ENCODE peak calls at places on chromosome 17, in four cellular contexts. One of them, this sample, is unnamed.

GRCh38 chr17:43732961-43733360 is 25.6 kb downstream of the SOST start:
- DNase-seq in mesenchymal stem cell: peak; percentile 79
- DNase-seq in left ventricle myocardium inferior: no peak
- DNase-seq in breast epithelium: no peak
- DNase-seq in this sample: no peak

GRCh38 chr17:74332017-74332650 is 6.1 kb downstream of the KIF19 start:
- DNase-seq in mesenchymal stem cell: no peak
- DNase-seq in left ventricle myocardium inferior: no peak
- DNase-seq in breast epithelium: no peak
- DNase-seq in this sample: no peak

GRCh38 chr17:31595666-31596381 is 204.3 kb downstream of the RAB11FIP4 start:
- DNase-seq in mesenchymal stem cell: no peak
- DNase-seq in left ventricle myocardium inferior: no peak
- DNase-seq in breast epithelium: no peak
- DNase-seq in this sample: peak; percentile 61

GRCh38 chr17:41416478-41416877 is 7.9 kb downstream of the KRT37 start:
- DNase-seq in mesenchymal stem cell: peak; percentile 29
- DNase-seq in left ventricle myocardium inferior: no peak
- DNase-seq in breast epithelium: no peak
- DNase-seq in this sample: no peak

GRCh38 chr17:2634361-2634960 is 41.0 kb downstream of the PAFAH1B1 start:
- DNase-seq in mesenchymal stem cell: peak; percentile 38
- DNase-seq in left ventricle myocardium inferior: no peak
- DNase-seq in breast epithelium: no peak
- DNase-seq in this sample: no peak

GRCh38 chr17:73316919-73317505 is 5.2 kb upstream of the CDC42EP4 start:
- DNase-seq in mesenchymal stem cell: no peak
- DNase-seq in left ventricle myocardium inferior: no peak
- DNase-seq in breast epithelium: no peak
- DNase-seq in this sample: no peak

GRCh38 chr17:29154516-29155234 is 25.5 kb downstream of the MYO18A start:
- DNase-seq in mesenchymal stem cell: no peak
- DNase-seq in left ventricle myocardium inferior: peak; percentile 56
- DNase-seq in breast epithelium: peak; percentile 58
- DNase-seq in this sample: no peak

GRCh38 chr17:1953866-1954265 is 71.3 kb downstream of the RTN4RL1 start:
- DNase-seq in mesenchymal stem cell: no peak
- DNase-seq in left ventricle myocardium inferior: no peak
- DNase-seq in breast epithelium: no peak
- DNase-seq in this sample: no peak

GRCh38 chr17:29124135-29124930 is 55.9 kb downstream of the MYO18A start:
- DNase-seq in mesenchymal stem cell: peak; percentile 84
- DNase-seq in left ventricle myocardium inferior: no peak
- DNase-seq in breast epithelium: no peak
- DNase-seq in this sample: no peak

GRCh38 chr17:80047176-80047575 is 10.7 kb downstream of the CCDC40 start:
- DNase-seq in mesenchymal stem cell: no peak
- DNase-seq in left ventricle myocardium inferior: no peak
- DNase-seq in breast epithelium: no peak
- DNase-seq in this sample: no peak

GRCh38 chr17:81248649-81249048 is 9.5 kb downstream of the NDUFAF8 start:
- DNase-seq in mesenchymal stem cell: no peak
- DNase-seq in left ventricle myocardium inferior: no peak
- DNase-seq in breast epithelium: no peak
- DNase-seq in this sample: no peak

GRCh38 chr17:384622-385194 is 32.1 kb upstream of the RPH3AL start:
- DNase-seq in mesenchymal stem cell: no peak
- DNase-seq in left ventricle myocardium inferior: no peak
- DNase-seq in breast epithelium: no peak
- DNase-seq in this sample: no peak

GRCh38 chr17:7293821-7294613 is 422 bp downstream of the YBX2 start:
- DNase-seq in mesenchymal stem cell: no peak
- DNase-seq in left ventricle myocardium inferior: no peak
- DNase-seq in breast epithelium: no peak
- DNase-seq in this sample: no peak

GRCh38 chr17:7655541-7655840 is 4.8 kb downstream of the ATP1B2 start:
- DNase-seq in mesenchymal stem cell: no peak
- DNase-seq in left ventricle myocardium inferior: no peak
- DNase-seq in breast epithelium: no peak
- DNase-seq in this sample: no peak

GRCh38 chr17:40872416-40872815 is 5.4 kb upstream of the KRT12 start:
- DNase-seq in mesenchymal stem cell: no peak
- DNase-seq in left ventricle myocardium inferior: no peak
- DNase-seq in breast epithelium: no peak
- DNase-seq in this sample: no peak

GRCh38 chr17:10745231-10745630 is 15.4 kb upstream of the TMEM220 start:
- DNase-seq in mesenchymal stem cell: peak; percentile 24
- DNase-seq in left ventricle myocardium inferior: no peak
- DNase-seq in breast epithelium: no peak
- DNase-seq in this sample: no peak

GRCh38 chr17:78239489-78239931 is 8.1 kb downstream of the TMEM235 start:
- DNase-seq in mesenchymal stem cell: no peak
- DNase-seq in left ventricle myocardium inferior: no peak
- DNase-seq in breast epithelium: no peak
- DNase-seq in this sample: peak; percentile 79

GRCh38 chr17:8163978-8164814 is 1.4 kb upstream of the VAMP2 start:
- DNase-seq in mesenchymal stem cell: peak; percentile 66
- DNase-seq in left ventricle myocardium inferior: peak; percentile 86
- DNase-seq in breast epithelium: peak; percentile 82
- DNase-seq in this sample: peak; percentile 94

GRCh38 chr17:72120878-72121163 is at the start of gene SOX9:
- DNase-seq in mesenchymal stem cell: peak; percentile 95
- DNase-seq in left ventricle myocardium inferior: peak; percentile 89
- DNase-seq in breast epithelium: peak; percentile 97
- DNase-seq in this sample: no peak

GRCh38 chr17:2950846-2951245 is 112.6 kb downstream of the OR1D5 start:
- DNase-seq in mesenchymal stem cell: no peak
- DNase-seq in left ventricle myocardium inferior: no peak
- DNase-seq in breast epithelium: no peak
- DNase-seq in this sample: peak; percentile 46

GRCh38 chr17:44585315-44585714 is 28.0 kb downstream of the FZD2 start:
- DNase-seq in mesenchymal stem cell: no peak
- DNase-seq in left ventricle myocardium inferior: no peak
- DNase-seq in breast epithelium: no peak
- DNase-seq in this sample: no peak

GRCh38 chr17:76272541-76273434 is 7.6 kb downstream of the UBALD2 start:
- DNase-seq in mesenchymal stem cell: peak; percentile 52
- DNase-seq in left ventricle myocardium inferior: no peak
- DNase-seq in breast epithelium: no peak
- DNase-seq in this sample: peak; percentile 84

GRCh38 chr17:78892062-78892456 is 10.9 kb downstream of the CEP295NL start:
- DNase-seq in mesenchymal stem cell: no peak
- DNase-seq in left ventricle myocardium inferior: no peak
- DNase-seq in breast epithelium: no peak
- DNase-seq in this sample: no peak

GRCh38 chr17:80316431-80316830 is 55.8 kb downstream of the RNF213 start:
- DNase-seq in mesenchymal stem cell: no peak
- DNase-seq in left ventricle myocardium inferior: no peak
- DNase-seq in breast epithelium: no peak
- DNase-seq in this sample: peak; percentile 52

GRCh38 chr17:75507712-75508111 is 7.6 kb downstream of the CASKIN2 start:
- DNase-seq in mesenchymal stem cell: no peak
- DNase-seq in left ventricle myocardium inferior: no peak
- DNase-seq in breast epithelium: no peak
- DNase-seq in this sample: no peak

GRCh38 chr17:9948967-9949366 is 43.9 kb upstream of the RCVRN start:
- DNase-seq in mesenchymal stem cell: no peak
- DNase-seq in left ventricle myocardium inferior: no peak
- DNase-seq in breast epithelium: no peak
- DNase-seq in this sample: no peak

DNA sequence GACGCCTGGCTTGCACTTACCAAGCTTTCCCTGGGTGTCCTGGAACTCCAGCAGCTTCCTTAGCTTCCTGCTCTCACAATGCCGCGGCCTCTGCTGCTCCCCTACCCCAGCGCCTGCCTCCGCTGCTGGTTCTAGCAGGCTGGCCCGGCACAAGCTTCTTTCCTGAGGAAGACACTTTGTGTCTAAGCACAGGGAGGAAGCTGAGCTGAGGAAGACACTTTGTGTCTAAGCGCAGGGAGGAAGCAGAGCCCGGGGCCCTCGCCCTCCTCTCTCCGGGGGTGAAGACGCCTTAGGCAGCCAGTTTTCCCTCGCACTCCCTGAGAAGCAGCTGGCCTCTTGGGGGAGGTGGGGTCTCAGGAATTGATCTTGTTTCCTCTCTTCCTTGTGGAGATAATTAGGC is 64.9 kb downstream of the PLD6 start:
- DNase-seq in mesenchymal stem cell: no peak
- DNase-seq in left ventricle myocardium inferior: no peak
- DNase-seq in breast epithelium: no peak
- DNase-seq in this sample: no peak
- H3K27ac ChIP-seq in mesenchymal stem cell: peak overlapping the region; percentile 8
- H3K27ac ChIP-seq in left ventricle myocardium inferior: peak overlapping the region; percentile 62
- H3K27ac ChIP-seq in breast epithelium: peak overlapping the region; percentile 52
- H3K27ac ChIP-seq in this sample: no peak overlapping the region

GRCh38 chr17:63999680-64000531 is 1.8 kb downstream of the PRR29 start:
- DNase-seq in mesenchymal stem cell: no peak
- DNase-seq in left ventricle myocardium inferior: no peak
- DNase-seq in breast epithelium: no peak
- DNase-seq in this sample: peak; percentile 75
- H3K4me1 ChIP-seq in mesenchymal stem cell: peaks cover 12% of the 10 kb centered on the region
- H3K4me1 ChIP-seq in left ventricle myocardium inferior: peaks cover 53% of the 10 kb centered on the region
- H3K4me1 ChIP-seq in breast epithelium: no peaks in the 10 kb centered on the region
- H3K4me1 ChIP-seq in this sample: peaks cover 41% of the 10 kb centered on the region

DNA sequence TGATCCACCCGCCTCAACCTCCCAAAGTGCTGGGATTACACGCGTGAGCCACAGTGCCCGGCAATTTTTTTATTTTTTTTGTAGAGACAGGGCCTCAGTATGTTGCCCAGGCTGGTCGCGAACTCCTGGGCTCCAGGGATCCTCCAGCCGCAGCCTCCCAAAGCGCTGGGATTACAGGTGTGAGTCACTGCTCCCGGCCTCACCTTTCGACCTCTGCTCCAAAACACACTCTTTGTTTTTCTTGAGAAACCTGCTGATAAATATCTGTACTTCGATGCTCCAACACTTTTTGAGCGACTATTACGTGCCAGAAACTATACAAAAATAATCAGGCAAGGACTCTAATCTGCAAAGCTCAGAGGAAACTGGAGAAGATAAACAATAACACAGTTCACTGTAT is 1.0 kb downstream of the MED1 start:
- DNase-seq in mesenchymal stem cell: no peak
- DNase-seq in left ventricle myocardium inferior: no peak
- DNase-seq in breast epithelium: no peak
- DNase-seq in this sample: no peak
- H3K27ac ChIP-seq in mesenchymal stem cell: no peak overlapping the region
- H3K27ac ChIP-seq in left ventricle myocardium inferior: no peak overlapping the region
- H3K27ac ChIP-seq in breast epithelium: no peak overlapping the region
- H3K27ac ChIP-seq in this sample: no peak overlapping the region

GRCh38 chr17:82266142-82266541 is 7.4 kb downstream of the CSNK1D start:
- DNase-seq in mesenchymal stem cell: no peak
- DNase-seq in left ventricle myocardium inferior: no peak
- DNase-seq in breast epithelium: no peak
- DNase-seq in this sample: no peak

GRCh38 chr17:82270651-82271050 is 2.8 kb downstream of the CSNK1D start:
- DNase-seq in mesenchymal stem cell: no peak
- DNase-seq in left ventricle myocardium inferior: no peak
- DNase-seq in breast epithelium: no peak
- DNase-seq in this sample: peak; percentile 65

GRCh38 chr17:82269138-82269881 is 4.2 kb downstream of the CSNK1D start:
- DNase-seq in mesenchymal stem cell: no peak
- DNase-seq in left ventricle myocardium inferior: no peak
- DNase-seq in breast epithelium: no peak
- DNase-seq in this sample: peak; percentile 66

GRCh38 chr17:82269882-82270500 is 3.5 kb downstream of the CSNK1D start:
- DNase-seq in mesenchymal stem cell: no peak
- DNase-seq in left ventricle myocardium inferior: no peak
- DNase-seq in breast epithelium: no peak
- DNase-seq in this sample: peak; percentile 70

GRCh38 chr17:82267575-82268379 is 5.7 kb downstream of the CSNK1D start:
- DNase-seq in mesenchymal stem cell: peak; percentile 98
- DNase-seq in left ventricle myocardium inferior: peak; percentile 94
- DNase-seq in breast epithelium: peak; percentile 92
- DNase-seq in this sample: peak; percentile 86
- H3K4me1 ChIP-seq in mesenchymal stem cell: peaks cover 44% of the 10 kb centered on the region
- H3K4me1 ChIP-seq in left ventricle myocardium inferior: peaks cover 73% of the 10 kb centered on the region
- H3K4me1 ChIP-seq in breast epithelium: peaks cover 34% of the 10 kb centered on the region
- H3K4me1 ChIP-seq in this sample: peaks cover 85% of the 10 kb centered on the region

GRCh38 chr17:57868007-57868774 is 18.3 kb upstream of the MRPS23 start:
- DNase-seq in mesenchymal stem cell: peak; percentile 90
- DNase-seq in left ventricle myocardium inferior: peak; percentile 80
- DNase-seq in breast epithelium: peak; percentile 81
- DNase-seq in this sample: peak; percentile 86

GRCh38 chr17:57866723-57867122 is 16.9 kb upstream of the MRPS23 start:
- DNase-seq in mesenchymal stem cell: no peak
- DNase-seq in left ventricle myocardium inferior: no peak
- DNase-seq in breast epithelium: no peak
- DNase-seq in this sample: no peak

GRCh38 chr17:57866319-57866718 is 16.5 kb upstream of the MRPS23 start:
- DNase-seq in mesenchymal stem cell: no peak
- DNase-seq in left ventricle myocardium inferior: no peak
- DNase-seq in breast epithelium: no peak
- DNase-seq in this sample: peak; percentile 63

GRCh38 chr17:57868775-57869598 is 19.1 kb upstream of the MRPS23 start:
- DNase-seq in mesenchymal stem cell: no peak
- DNase-seq in left ventricle myocardium inferior: no peak
- DNase-seq in breast epithelium: no peak
- DNase-seq in this sample: no peak

DNA sequence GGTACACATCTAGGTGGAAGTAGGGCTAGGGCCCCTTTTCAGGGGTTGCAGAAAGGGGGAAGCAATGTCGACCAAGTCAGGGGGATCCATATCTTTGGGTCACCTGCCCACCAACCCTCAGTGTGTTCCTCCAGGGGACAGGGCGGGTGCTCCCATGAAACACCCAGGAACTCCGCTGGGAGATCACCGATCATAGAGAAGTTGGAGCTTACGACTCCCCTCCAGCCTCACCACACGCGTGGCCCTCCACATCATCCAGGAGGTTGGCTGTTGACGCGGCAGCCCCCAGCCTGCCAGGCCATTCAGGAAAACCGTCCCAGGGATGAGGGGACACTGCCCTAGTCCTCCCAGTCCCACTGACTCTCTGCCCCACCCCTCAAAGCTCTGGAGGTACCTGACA is 17.3 kb upstream of the MRPS23 start:
- DNase-seq in mesenchymal stem cell: no peak
- DNase-seq in left ventricle myocardium inferior: no peak
- DNase-seq in breast epithelium: no peak
- DNase-seq in this sample: no peak
- H3K27ac ChIP-seq in mesenchymal stem cell: peak overlapping the region; percentile 87
- H3K27ac ChIP-seq in left ventricle myocardium inferior: peak overlapping the region; percentile 82
- H3K27ac ChIP-seq in breast epithelium: peak overlapping the region; percentile 69
- H3K27ac ChIP-seq in this sample: peak overlapping the region; percentile 73